ENCODE peak calls at places on chromosomes 11 and 22, in seven cellular contexts. One of them, this sample, is unnamed.

GRCh38 chr11:62391642-62392425 is 27.0 kb upstream of the SCGB1A1 start:
- DNase-seq in fibroblast of mammary gland: no peak
- DNase-seq in hepatic stellate cell: no peak
- DNase-seq in stimulated activated CD8-positive, alpha-beta memory T cell treated with anti-CD3 and anti-CD28 coated beads, Interleukin-4, amount 100 ng/mL, for 4 hours: no peak
- DNase-seq in H7: peak; percentile 55
- DNase-seq in activated T-cell treated with anti-CD3 and anti-CD28 coated beads for 1 hour: no peak
- DNase-seq in tibial nerve: no peak
- DNase-seq in this sample: no peak

GRCh38 chr11:102197759-102198158 is 87.5 kb downstream of the YAP1 start:
- DNase-seq in fibroblast of mammary gland: no peak
- DNase-seq in hepatic stellate cell: no peak
- DNase-seq in stimulated activated CD8-positive, alpha-beta memory T cell treated with anti-CD3 and anti-CD28 coated beads, Interleukin-4, amount 100 ng/mL, for 4 hours: no peak
- DNase-seq in H7: peak; percentile 62
- DNase-seq in activated T-cell treated with anti-CD3 and anti-CD28 coated beads for 1 hour: no peak
- DNase-seq in tibial nerve: no peak
- DNase-seq in this sample: no peak

GRCh38 chr11:1208361-1209261 is 14.3 kb upstream of the MUC5B start:
- DNase-seq in fibroblast of mammary gland: no peak
- DNase-seq in hepatic stellate cell: no peak
- DNase-seq in stimulated activated CD8-positive, alpha-beta memory T cell treated with anti-CD3 and anti-CD28 coated beads, Interleukin-4, amount 100 ng/mL, for 4 hours: no peak
- DNase-seq in H7: peak; percentile 41
- DNase-seq in activated T-cell treated with anti-CD3 and anti-CD28 coated beads for 1 hour: no peak
- DNase-seq in tibial nerve: peak; percentile 6
- DNase-seq in this sample: no peak

GRCh38 chr11:77750757-77751156 is 69.8 kb downstream of the RSF1 start:
- DNase-seq in fibroblast of mammary gland: no peak
- DNase-seq in hepatic stellate cell: no peak
- DNase-seq in stimulated activated CD8-positive, alpha-beta memory T cell treated with anti-CD3 and anti-CD28 coated beads, Interleukin-4, amount 100 ng/mL, for 4 hours: no peak
- DNase-seq in H7: no peak
- DNase-seq in activated T-cell treated with anti-CD3 and anti-CD28 coated beads for 1 hour: no peak
- DNase-seq in tibial nerve: no peak
- DNase-seq in this sample: no peak

GRCh38 chr11:77710358-77710757 is 72.8 kb upstream of the CLNS1A start:
- DNase-seq in fibroblast of mammary gland: peak; percentile 36
- DNase-seq in hepatic stellate cell: peak; percentile 19
- DNase-seq in stimulated activated CD8-positive, alpha-beta memory T cell treated with anti-CD3 and anti-CD28 coated beads, Interleukin-4, amount 100 ng/mL, for 4 hours: no peak
- DNase-seq in H7: no peak
- DNase-seq in activated T-cell treated with anti-CD3 and anti-CD28 coated beads for 1 hour: no peak
- DNase-seq in tibial nerve: no peak
- DNase-seq in this sample: peak; percentile 22

GRCh38 chr22:24390576-24390975 is 36.8 kb upstream of the ADORA2A start:
- DNase-seq in fibroblast of mammary gland: peak; percentile 86
- DNase-seq in hepatic stellate cell: no peak
- DNase-seq in stimulated activated CD8-positive, alpha-beta memory T cell treated with anti-CD3 and anti-CD28 coated beads, Interleukin-4, amount 100 ng/mL, for 4 hours: no peak
- DNase-seq in H7: no peak
- DNase-seq in activated T-cell treated with anti-CD3 and anti-CD28 coated beads for 1 hour: no peak
- DNase-seq in tibial nerve: no peak
- DNase-seq in this sample: peak; percentile 75

GRCh38 chr22:22942511-22943329 is 55.1 kb downstream of the IGLL5 start:
- DNase-seq in fibroblast of mammary gland: peak; percentile 68
- DNase-seq in hepatic stellate cell: peak; percentile 64
- DNase-seq in stimulated activated CD8-positive, alpha-beta memory T cell treated with anti-CD3 and anti-CD28 coated beads, Interleukin-4, amount 100 ng/mL, for 4 hours: peak; percentile 56
- DNase-seq in H7: peak; percentile 91
- DNase-seq in activated T-cell treated with anti-CD3 and anti-CD28 coated beads for 1 hour: peak; percentile 74
- DNase-seq in tibial nerve: peak; percentile 3
- DNase-seq in this sample: peak; percentile 68

GRCh38 chr11:14078941-14079522 is 116.5 kb downstream of the SPON1 start:
- DNase-seq in fibroblast of mammary gland: no peak
- DNase-seq in hepatic stellate cell: no peak
- DNase-seq in stimulated activated CD8-positive, alpha-beta memory T cell treated with anti-CD3 and anti-CD28 coated beads, Interleukin-4, amount 100 ng/mL, for 4 hours: no peak
- DNase-seq in H7: no peak
- DNase-seq in activated T-cell treated with anti-CD3 and anti-CD28 coated beads for 1 hour: no peak
- DNase-seq in tibial nerve: no peak
- DNase-seq in this sample: peak; percentile 14

GRCh38 chr11:18705651-18706281 is 7.2 kb downstream of the TMEM86A start:
- DNase-seq in fibroblast of mammary gland: no peak
- DNase-seq in hepatic stellate cell: no peak
- DNase-seq in stimulated activated CD8-positive, alpha-beta memory T cell treated with anti-CD3 and anti-CD28 coated beads, Interleukin-4, amount 100 ng/mL, for 4 hours: no peak
- DNase-seq in H7: peak; percentile 70
- DNase-seq in activated T-cell treated with anti-CD3 and anti-CD28 coated beads for 1 hour: no peak
- DNase-seq in tibial nerve: no peak
- DNase-seq in this sample: no peak

GRCh38 chr11:64790205-64791095 is 12.1 kb upstream of the SF1 start:
- DNase-seq in fibroblast of mammary gland: no peak
- DNase-seq in hepatic stellate cell: no peak
- DNase-seq in stimulated activated CD8-positive, alpha-beta memory T cell treated with anti-CD3 and anti-CD28 coated beads, Interleukin-4, amount 100 ng/mL, for 4 hours: no peak
- DNase-seq in H7: peak; percentile 32
- DNase-seq in activated T-cell treated with anti-CD3 and anti-CD28 coated beads for 1 hour: no peak
- DNase-seq in tibial nerve: no peak
- DNase-seq in this sample: no peak

GRCh38 chr22:50683086-50683993 is 10.7 kb downstream of the SHANK3 start:
- DNase-seq in fibroblast of mammary gland: no peak
- DNase-seq in hepatic stellate cell: no peak
- DNase-seq in stimulated activated CD8-positive, alpha-beta memory T cell treated with anti-CD3 and anti-CD28 coated beads, Interleukin-4, amount 100 ng/mL, for 4 hours: no peak
- DNase-seq in H7: peak; percentile 78
- DNase-seq in activated T-cell treated with anti-CD3 and anti-CD28 coated beads for 1 hour: no peak
- DNase-seq in tibial nerve: no peak
- DNase-seq in this sample: no peak

GRCh38 chr11:15816270-15816871 is 540.0 kb downstream of the SOX6 start:
- DNase-seq in fibroblast of mammary gland: peak; percentile 65
- DNase-seq in hepatic stellate cell: peak; percentile 47
- DNase-seq in stimulated activated CD8-positive, alpha-beta memory T cell treated with anti-CD3 and anti-CD28 coated beads, Interleukin-4, amount 100 ng/mL, for 4 hours: no peak
- DNase-seq in H7: no peak
- DNase-seq in activated T-cell treated with anti-CD3 and anti-CD28 coated beads for 1 hour: no peak
- DNase-seq in tibial nerve: no peak
- DNase-seq in this sample: peak; percentile 94

GRCh38 chr11:87425391-87425790 is 387.7 kb downstream of the TMEM135 start:
- DNase-seq in fibroblast of mammary gland: peak; percentile 16
- DNase-seq in hepatic stellate cell: peak; percentile 12
- DNase-seq in stimulated activated CD8-positive, alpha-beta memory T cell treated with anti-CD3 and anti-CD28 coated beads, Interleukin-4, amount 100 ng/mL, for 4 hours: no peak
- DNase-seq in H7: no peak
- DNase-seq in activated T-cell treated with anti-CD3 and anti-CD28 coated beads for 1 hour: no peak
- DNase-seq in tibial nerve: no peak
- DNase-seq in this sample: no peak

GRCh38 chr22:29596408-29596807 is 7.0 kb upstream of the NF2 start:
- DNase-seq in fibroblast of mammary gland: no peak
- DNase-seq in hepatic stellate cell: no peak
- DNase-seq in stimulated activated CD8-positive, alpha-beta memory T cell treated with anti-CD3 and anti-CD28 coated beads, Interleukin-4, amount 100 ng/mL, for 4 hours: no peak
- DNase-seq in H7: no peak
- DNase-seq in activated T-cell treated with anti-CD3 and anti-CD28 coated beads for 1 hour: no peak
- DNase-seq in tibial nerve: no peak
- DNase-seq in this sample: no peak

GRCh38 chr11:128525411-128526243 is 61.7 kb downstream of the ETS1 start:
- DNase-seq in fibroblast of mammary gland: peak; percentile 85
- DNase-seq in hepatic stellate cell: no peak
- DNase-seq in stimulated activated CD8-positive, alpha-beta memory T cell treated with anti-CD3 and anti-CD28 coated beads, Interleukin-4, amount 100 ng/mL, for 4 hours: no peak
- DNase-seq in H7: peak; percentile 44
- DNase-seq in activated T-cell treated with anti-CD3 and anti-CD28 coated beads for 1 hour: no peak
- DNase-seq in tibial nerve: no peak
- DNase-seq in this sample: peak; percentile 61

GRCh38 chr11:35946766-35947165 is 2.9 kb downstream of the LDLRAD3 start:
- DNase-seq in fibroblast of mammary gland: no peak
- DNase-seq in hepatic stellate cell: no peak
- DNase-seq in stimulated activated CD8-positive, alpha-beta memory T cell treated with anti-CD3 and anti-CD28 coated beads, Interleukin-4, amount 100 ng/mL, for 4 hours: no peak
- DNase-seq in H7: no peak
- DNase-seq in activated T-cell treated with anti-CD3 and anti-CD28 coated beads for 1 hour: no peak
- DNase-seq in tibial nerve: no peak
- DNase-seq in this sample: no peak

GRCh38 chr11:43736502-43737193 is 56.1 kb downstream of the HSD17B12 start:
- DNase-seq in fibroblast of mammary gland: peak; percentile 85
- DNase-seq in hepatic stellate cell: peak; percentile 38
- DNase-seq in stimulated activated CD8-positive, alpha-beta memory T cell treated with anti-CD3 and anti-CD28 coated beads, Interleukin-4, amount 100 ng/mL, for 4 hours: no peak
- DNase-seq in H7: no peak
- DNase-seq in activated T-cell treated with anti-CD3 and anti-CD28 coated beads for 1 hour: no peak
- DNase-seq in tibial nerve: no peak
- DNase-seq in this sample: peak; percentile 82